ENCODE peak calls at places on chromosomes 1 and 21, in nine cellular contexts. Q, K, X, C, L, N, I, V and P are unnamed samples.
A peak's percentile ranks its signal among the peaks of the same experiment; 100 is the strongest.

GRCh38 chr1:26351591-26352337 is 2.2 kb downstream of the CRYBG2 start:
- DNase-seq in Q (no peak), K (no peak), X (no peak), C (no peak), L (peak; percentile 47), N (no peak), I (no peak), V (no peak), P (peak; percentile 28)

GRCh38 chr1:180343931-180344406 is 113.9 kb downstream of the LHX4 start:
- DNase-seq in Q (no peak), K (peak; percentile 18), X (peak; percentile 17), C (peak; percentile 86), L (peak; percentile 37), N (peak; percentile 89), I (no peak), V (peak; percentile 97), P (peak; percentile 55)

GRCh38 chr1:31799895-31800676 is 15.7 kb downstream of the SPOCD1 start:
- DNase-seq in Q (no peak), K (no peak), X (no peak), C (no peak), L (no peak), N (no peak), I (no peak), V (no peak), P (no peak)

GRCh38 chr1:197994907-197995407 is 77.8 kb downstream of the LHX9 start:
- DNase-seq in Q (no peak), K (no peak), X (no peak), C (no peak), L (no peak), N (no peak), I (no peak), V (no peak), P (no peak)

GRCh38 chr1:185328204-185328728 is 11.2 kb upstream of the IVNS1ABP start:
- DNase-seq in Q (no peak), K (no peak), X (no peak), C (no peak), L (no peak), N (no peak), I (no peak), V (no peak), P (no peak)

GRCh38 chr1:29352719-29353420 is 116.5 kb downstream of the PTPRU start:
- DNase-seq in Q (no peak), K (no peak), X (no peak), C (no peak), L (no peak), N (no peak), I (no peak), V (no peak), P (no peak)

GRCh38 chr1:70360321-70360720 is 5.8 kb upstream of the ANKRD13C start:
- DNase-seq in Q (no peak), K (no peak), X (no peak), C (no peak), L (no peak), N (no peak), I (no peak), V (no peak), P (no peak)

GRCh38 chr1:241109039-241109438 is 248.0 kb downstream of the RGS7 start:
- DNase-seq in Q (no peak), K (no peak), X (no peak), C (no peak), L (no peak), N (no peak), I (no peak), V (no peak), P (no peak)

GRCh38 chr1:19859876-19860275 is 22.3 kb upstream of the OTUD3 start:
- DNase-seq in Q (no peak), K (no peak), X (no peak), C (no peak), L (no peak), N (no peak), I (no peak), V (no peak), P (no peak)

GRCh38 chr1:23889074-23889473 is 21.0 kb upstream of the FUCA1 start:
- DNase-seq in Q (no peak), K (no peak), X (no peak), C (peak; percentile 51), L (no peak), N (no peak), I (no peak), V (peak; percentile 13), P (no peak)

GRCh38 chr1:113141650-113142473 is 68.9 kb downstream of the LRIG2 start:
- DNase-seq in Q (no peak), K (no peak), X (no peak), C (peak; percentile 13), L (peak; percentile 43), N (no peak), I (no peak), V (no peak), P (peak; percentile 59)

GRCh38 chr1:6891781-6892579 is 106.7 kb downstream of the CAMTA1 start:
- DNase-seq in Q (no peak), K (no peak), X (no peak), C (no peak), L (peak; percentile 9), N (no peak), I (no peak), V (no peak), P (peak; percentile 51)

GRCh38 chr1:66505671-66506392 is 28.1 kb upstream of the SGIP1 start:
- DNase-seq in Q (no peak), K (no peak), X (no peak), C (no peak), L (peak; percentile 32), N (no peak), I (no peak), V (no peak), P (peak; percentile 57)

GRCh38 chr1:111203681-111204210 is 3.3 kb upstream of the DENND2D start:
- DNase-seq in Q (peak; percentile 75), K (peak; percentile 90), X (no peak), C (peak; percentile 81), L (peak; percentile 49), N (peak; percentile 42), I (peak; percentile 78), V (peak; percentile 92), P (no peak)

GRCh38 chr1:25442178-25442577 is 11.5 kb downstream of the MACO1 start:
- DNase-seq in Q (no peak), K (no peak), X (no peak), C (no peak), L (no peak), N (no peak), I (no peak), V (no peak), P (peak; percentile 70)

GRCh38 chr1:1628656-1629429 is 3.1 kb upstream of the MMP23B start:
- DNase-seq in Q (peak; percentile 46), K (peak; percentile 62), X (no peak), C (no peak), L (no peak), N (no peak), I (no peak), V (peak; percentile 85), P (no peak)

GRCh38 chr1:19405195-19405760 is 80.1 kb downstream of the CAPZB start:
- DNase-seq in Q (no peak), K (no peak), X (no peak), C (no peak), L (no peak), N (peak; percentile 81), I (no peak), V (no peak), P (no peak)

GRCh38 chr21:17128132-17128531 is 384.7 kb upstream of the CXADR start:
- DNase-seq in Q (no peak), K (no peak), X (no peak), C (no peak), L (no peak), N (no peak), I (no peak), V (no peak), P (no peak)